ENCODE peak calls at places on chromosomes 1 and 21, in four cellular contexts. B, W, E and V are unnamed samples. For H3K4me1, the result is how much of the 10 kb centered on the place peaks cover.

GRCh38 chr1:159214149-159214760 is 9.6 kb downstream of the ACKR1 start:
- DNase-seq in W (no peak), E (peak), B (peak), V (no peak)

GRCh38 chr1:16913866-16914662 is 7.7 kb upstream of the CROCC start:
- DNase-seq in B (peak), E (peak), W (peak), V (peak)

GRCh38 chr1:39082811-39083576 is 56.8 kb downstream of the NDUFS5 start:
- DNase-seq in E (no peak), W (no peak), B (no peak), V (no peak)

GRCh38 chr1:231021540-231022031 is 18.5 kb downstream of the FAM89A start:
- DNase-seq in B (no peak), E (no peak), W (no peak), V (no peak)

GRCh38 chr1:176241385-176242015 is 34.4 kb upstream of the COP1 start:
- DNase-seq in B (peak), E (peak), W (no peak), V (no peak)

GRCh38 chr1:107529511-107530149 is 388.8 kb downstream of the NTNG1 start:
- DNase-seq in W (no peak), B (peak), E (peak), V (no peak)

GRCh38 chr1:46479744-46480350 is 9.8 kb upstream of the DMBX1 start:
- DNase-seq in E (no peak), W (peak), B (no peak), V (no peak)

GRCh38 chr1:153742411-153743142 is 14.7 kb downstream of the INTS3 start:
- DNase-seq in W (peak), B (no peak), E (peak), V (no peak)

GRCh38 chr1:167273027-167273800 is 52.5 kb downstream of the POU2F1 start:
- DNase-seq in E (peak), B (no peak), W (no peak), V (no peak)

GRCh38 chr1:232950919-232951579 is 638 bp downstream of the NTPCR start:
- DNase-seq in W (no peak), B (peak), E (peak), V (no peak)

GRCh38 chr1:155123801-155124200 is 3.9 kb upstream of the EFNA1 start:
- DNase-seq in B (no peak), E (no peak), W (no peak), V (no peak)

GRCh38 chr1:29269356-29269755 is 33.0 kb downstream of the PTPRU start:
- DNase-seq in E (no peak), B (no peak), W (no peak), V (no peak)

GRCh38 chr21:34986561-34987533 is 62.3 kb downstream of the RUNX1 start:
- DNase-seq in B (peak), W (no peak), E (peak), V (no peak)

GRCh38 chr1:6303397-6304012 is 42.6 kb upstream of the GPR153 start:
- DNase-seq in E (peak), B (no peak), W (peak), V (no peak)

GRCh38 chr1:228417471-228418203 is 976 bp upstream of the TRIM17 start:
- DNase-seq in B (no peak), W (no peak), E (peak), V (no peak)

GRCh38 chr21:44748621-44749020 is 37.2 kb upstream of the TSPEAR start:
- DNase-seq in B (peak), E (no peak), W (no peak), V (no peak)

GRCh38 chr1:24317081-24317480 is 2.1 kb upstream of the GRHL3 start:
- DNase-seq in W (no peak), E (no peak), B (no peak), V (no peak)

GRCh38 chr1:154419620-154420020 is 14.5 kb downstream of the IL6R start:
- DNase-seq in E (peak), W (peak), B (no peak), V (peak)

GRCh38 chr1:4970532-4970931 is 316.1 kb downstream of the AJAP1 start:
- DNase-seq in E (no peak), B (no peak), W (no peak), V (no peak)

GRCh38 chr1:165056914-165057313 is 299.6 kb downstream of the LMX1A start:
- DNase-seq in E (no peak), W (no peak), B (no peak), V (no peak)

GRCh38 chr21:37557261-37557950 is 190.8 kb downstream of the DYRK1A start:
- DNase-seq in B (no peak), W (no peak), E (no peak), V (no peak)

GRCh38 chr1:212196355-212196754 is 88.9 kb upstream of the PPP2R5A start:
- DNase-seq in W (no peak), B (no peak), E (no peak), V (no peak)

GRCh38 chr1:3440282-3440681 is 14.2 kb upstream of the ARHGEF16 start:
- DNase-seq in E (no peak), W (peak), B (no peak), V (no peak)

GRCh38 chr1:14941865-14942264 is 211.7 kb upstream of the TMEM51 start:
- DNase-seq in B (no peak), W (no peak), E (peak), V (no peak)

GRCh38 chr21:18443085-18443484 is 39.5 kb upstream of the TMPRSS15 start:
- DNase-seq in W (no peak), E (no peak), B (no peak), V (no peak)

GRCh38 chr21:16324630-16325029 is 594.8 kb downstream of the USP25 start:
- DNase-seq in W (no peak), B (no peak), E (no peak), V (no peak)

GRCh38 chr1:8477983-8478362 is 160.1 kb downstream of the SLC45A1 start:
- DNase-seq in E (no peak), W (no peak), B (no peak), V (no peak)

GRCh38 chr1:998905-999796 is 746 bp downstream of the HES4 start:
- DNase-seq in W (peak), B (peak), E (no peak), V (peak)

GRCh38 chr21:44347911-44348451 is 5.4 kb upstream of the TRPM2 start:
- DNase-seq in B (no peak), E (no peak), W (peak), V (no peak)

GRCh38 chr1:232435746-232436145 is 194.2 kb downstream of the SIPA1L2 start:
- DNase-seq in W (no peak), B (no peak), E (peak), V (peak)

GRCh38 chr21:42570841-42571387 is 57.3 kb downstream of the SLC37A1 start:
- DNase-seq in B (peak), W (peak), E (no peak), V (no peak)

GRCh38 chr1:18233176-18233864 is 125.7 kb downstream of the IGSF21 start:
- DNase-seq in B (peak), E (no peak), W (no peak), V (no peak)

GRCh38 chr1:69777423-69777822 is 209.7 kb downstream of the LRRC7 start:
- DNase-seq in B (no peak), E (no peak), W (no peak), V (no peak)

GRCh38 chr1:37559080-37559479 is 2.3 kb downstream of the DNALI1 start:
- DNase-seq in W (no peak), E (no peak), B (no peak), V (no peak)

GRCh38 chr1:37556712-37557196 is at the start of gene DNALI1:
- DNase-seq in W (peak), B (peak), E (peak), V (peak)

GRCh38 chr1:37557402-37557801 is 662 bp downstream of the DNALI1 start:
- DNase-seq in W (no peak), E (no peak), B (no peak), V (no peak)

GRCh38 chr1:37561096-37561793 is 4.5 kb downstream of the DNALI1 start:
- DNase-seq in B (no peak), W (no peak), E (no peak), V (no peak)

DNA sequence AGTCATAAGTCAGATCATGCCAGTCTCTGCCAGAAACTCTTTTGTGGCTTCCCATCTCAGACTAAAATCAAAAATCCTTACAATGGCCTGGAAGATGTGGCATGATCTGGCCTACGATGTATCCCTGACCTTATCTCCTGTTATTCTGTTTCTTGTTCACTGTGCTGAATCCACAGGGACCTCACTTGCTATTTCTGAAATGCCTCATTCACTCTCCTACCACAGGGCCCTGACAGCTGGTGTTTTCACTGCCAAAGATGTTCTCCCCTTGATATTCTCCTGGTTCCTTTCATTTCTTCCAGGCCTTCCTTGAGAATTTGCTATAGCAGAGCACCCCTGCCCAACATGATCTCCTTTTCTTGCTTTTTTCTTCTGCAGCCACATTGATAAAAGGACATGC is 1.7 kb downstream of the DNALI1 start:
- DNase-seq in B (no peak), E (no peak), W (no peak), V (no peak)
- H3K4me1 ChIP-seq in B (under half), E (under half), W (under half), V (under half)

DNA sequence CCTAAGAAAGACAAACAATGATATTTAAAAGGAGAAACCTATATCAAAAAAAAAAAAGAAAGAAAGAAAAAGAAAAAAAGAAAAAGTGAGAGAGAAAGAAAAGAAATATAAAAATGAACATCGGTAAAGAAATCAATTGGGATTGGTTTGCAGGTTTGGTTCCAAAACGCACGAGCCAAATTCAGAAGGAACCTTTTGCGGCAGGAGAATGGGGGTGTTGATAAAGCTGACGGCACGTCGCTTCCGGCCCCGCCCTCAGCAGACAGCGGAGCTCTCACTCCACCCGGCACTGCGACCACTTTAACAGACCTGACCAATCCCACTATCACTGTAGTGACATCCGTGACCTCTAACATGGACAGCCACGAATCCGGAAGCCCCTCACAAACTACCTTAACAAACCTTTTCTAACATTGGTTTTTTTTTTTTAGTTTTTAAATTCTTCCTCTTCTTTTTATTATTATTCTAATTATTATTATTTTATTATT is 11.7 kb downstream of the LHX9 start:
- DNase-seq in B (peak), W (no peak), E (no peak), V (no peak)
- H3K4me3 ChIP-seq in B (peak), W (no peak), E (peak), V (no peak)

DNA sequence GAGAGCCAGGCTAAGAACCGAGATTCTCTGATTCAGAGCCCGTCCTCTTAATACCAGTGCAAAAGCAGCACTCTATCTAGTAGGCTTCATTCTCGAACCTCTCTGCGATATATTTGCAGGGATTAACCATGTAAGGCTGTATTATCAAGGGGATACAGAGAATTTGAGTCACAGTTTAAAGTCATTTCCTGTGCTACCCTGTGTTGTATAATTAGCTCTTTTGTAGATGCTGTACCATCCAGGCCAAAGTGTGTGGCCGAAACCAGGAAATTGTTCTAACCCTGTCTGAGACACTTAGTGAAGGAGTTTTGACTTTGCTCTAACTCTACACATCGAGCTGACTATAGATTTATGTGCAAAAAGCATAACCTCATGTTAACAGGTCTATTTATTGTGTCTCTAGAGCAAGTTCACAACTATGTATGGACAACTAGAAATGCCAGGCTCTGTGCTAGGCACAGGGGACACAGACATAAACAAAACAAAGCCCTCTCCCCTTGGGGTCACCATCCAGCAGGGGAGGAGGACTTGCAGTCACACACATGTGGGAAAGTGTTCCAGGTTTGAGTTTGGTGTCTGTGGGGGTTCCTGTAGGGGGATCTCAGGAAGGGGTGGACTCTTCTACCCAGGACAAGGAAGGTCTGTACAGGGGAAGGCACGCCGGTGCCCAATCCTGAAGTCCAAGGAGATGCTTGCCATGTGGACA is 182.2 kb downstream of the DHRS3 start:
- DNase-seq in B (no peak), E (peak), W (no peak), V (no peak)
- TF ChIP-seq CTCF in B (no peak), E (no peak), W (no peak), V (no peak)

DNA sequence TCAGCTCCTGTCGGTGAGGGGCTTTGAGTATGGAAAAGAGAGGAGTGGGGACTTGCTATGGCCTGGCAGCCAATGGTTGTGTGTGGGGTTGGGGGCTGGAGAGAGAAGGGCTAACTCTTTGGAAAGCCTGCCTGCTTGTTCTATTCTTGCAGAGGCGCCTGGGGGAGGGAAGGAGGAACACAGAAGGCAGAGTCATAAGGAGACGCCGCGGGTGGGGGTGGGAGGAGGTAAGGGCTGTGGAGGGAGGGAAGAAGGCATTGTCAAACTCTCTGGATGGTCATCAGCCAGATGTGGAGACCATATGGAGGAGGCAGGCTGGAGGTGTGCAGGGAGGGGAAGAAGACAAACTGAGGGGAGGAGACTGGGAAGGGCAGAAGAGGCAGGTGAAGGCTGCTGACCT is 70.0 kb downstream of the PLXNA2 start:
- DNase-seq in B (no peak), E (no peak), W (no peak), V (no peak)
- H3K4me1 ChIP-seq in B (under half), E (under half), W (under half), V (under half)

DNA sequence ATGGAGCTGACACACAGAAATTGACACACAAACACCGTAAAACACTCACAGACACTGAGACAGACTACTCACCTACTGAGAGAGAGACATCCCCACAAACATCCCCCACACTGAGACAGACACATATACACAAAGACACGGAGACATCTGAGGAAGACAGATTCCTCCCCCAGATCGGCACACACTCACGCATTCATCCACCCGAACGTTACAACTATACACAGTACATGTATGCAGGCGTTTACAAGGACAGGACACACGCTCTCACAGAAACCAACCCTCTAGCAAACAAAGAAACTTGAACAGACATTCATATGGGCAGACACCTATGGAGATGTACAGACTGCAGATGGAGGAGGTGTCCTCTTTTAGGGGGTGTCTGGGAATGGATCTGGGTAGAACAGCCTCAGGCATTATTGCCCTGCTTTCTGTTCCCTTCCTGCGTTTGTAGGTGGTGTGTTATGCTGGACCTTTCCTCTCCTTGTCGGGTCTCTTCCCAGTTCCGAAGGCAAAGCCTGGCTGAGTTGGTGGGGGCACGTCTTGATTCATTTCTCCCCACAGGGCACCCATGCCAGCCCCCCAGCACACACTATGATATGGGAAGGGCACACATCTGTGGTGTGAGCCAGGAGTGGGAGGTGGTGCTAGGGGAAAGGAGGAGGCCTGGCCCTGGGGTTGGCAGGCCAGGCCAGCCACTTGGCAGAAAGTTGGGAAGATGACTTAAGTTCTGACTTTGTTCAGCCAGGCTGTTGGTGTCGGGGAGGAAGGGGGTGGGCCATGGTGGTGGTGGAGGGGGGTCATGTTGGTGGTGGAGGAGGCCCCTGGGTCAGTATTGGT is 1.5 kb downstream of the KIRREL1 start:
- DNase-seq in B (no peak), W (no peak), E (no peak), V (peak)
- H3K4me3 ChIP-seq in B (peak), W (peak), E (peak), V (peak)

GRCh38 chr1:224768971-224769370 is 152.9 kb downstream of the CNIH3 start:
- DNase-seq in E (no peak), W (no peak), B (no peak), V (no peak)
- TF ChIP-seq CTCF in E (no peak), W (no peak), B (no peak), V (no peak)

DNA sequence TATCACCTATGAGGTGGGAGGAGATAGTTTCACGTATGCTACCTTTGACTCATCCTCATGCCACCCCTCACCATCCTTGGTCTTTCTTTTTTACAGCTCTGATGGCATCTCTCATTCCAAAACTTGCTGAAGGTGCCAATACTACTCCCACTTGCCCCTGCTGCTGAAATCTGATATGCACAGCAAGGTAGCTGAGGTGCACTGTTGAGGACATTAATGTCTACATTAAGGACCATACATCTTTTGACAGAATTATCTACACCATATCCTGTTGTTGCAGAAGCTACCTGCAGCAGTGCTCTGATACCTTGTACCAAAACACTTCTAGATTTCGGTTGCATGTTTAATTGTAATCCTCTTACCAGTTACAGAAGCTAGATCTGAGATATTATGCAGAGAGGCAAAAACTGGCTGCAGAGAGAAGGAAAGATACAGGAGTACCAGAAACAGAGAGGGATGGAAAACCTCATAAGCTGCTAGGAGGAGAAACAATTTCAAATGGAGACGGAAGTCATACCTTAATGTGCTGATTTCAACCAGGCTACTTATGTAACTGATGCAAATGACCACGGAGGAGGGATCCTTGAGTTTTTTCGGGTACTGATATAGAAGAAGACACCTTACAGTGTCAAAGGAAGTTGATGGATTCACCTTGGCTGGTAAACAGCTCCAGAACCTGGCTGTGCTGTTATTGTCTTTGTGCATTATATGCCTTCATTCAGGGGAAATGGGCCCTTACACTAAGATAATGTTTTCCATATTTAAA is 19.3 kb upstream of the PTPRC start:
- DNase-seq in B (no peak), W (no peak), E (no peak), V (no peak)
- H3K4me1 ChIP-seq in B (under half), W (under half), E (under half), V (under half)

GRCh38 chr1:48777219-48777895 is 666 bp upstream of the BEND5 start:
- DNase-seq in B (peak), E (no peak), W (no peak), V (peak)

GRCh38 chr1:48776400-48777218 is at the start of gene BEND5:
- DNase-seq in W (peak), B (peak), E (peak), V (peak)

GRCh38 chr1:48773133-48773532 is 3.6 kb downstream of the BEND5 start:
- DNase-seq in W (no peak), B (no peak), E (no peak), V (no peak)

GRCh38 chr1:48772221-48772620 is 4.5 kb downstream of the BEND5 start:
- DNase-seq in E (no peak), B (no peak), W (no peak), V (no peak)

GRCh38 chr1:48775817-48776399 is 783 bp downstream of the BEND5 start:
- DNase-seq in E (no peak), W (no peak), B (no peak), V (no peak)
- H3K4me3 ChIP-seq in E (peak), W (peak), B (peak), V (peak)